ENCODE peak calls at places on chromosomes 11 and 22, in four cellular contexts. A, S, U and Z are unnamed samples.

GRCh38 chr11:21723681-21724080 is 469.2 kb upstream of the ANO5 start:
- DNase-seq in A (no peak), S (no peak), U (peak; percentile 4), Z (no peak)

GRCh38 chr11:94649254-94649653 is 82.1 kb downstream of the PIWIL4 start:
- DNase-seq in A (no peak), S (no peak), U (peak; percentile 71), Z (no peak)

GRCh38 chr11:123137496-123138270 is 57.4 kb downstream of the CLMP start:
- DNase-seq in A (peak; percentile 60), S (peak; percentile 34), U (peak; percentile 85), Z (no peak)

GRCh38 chr11:12019337-12019736 is 10.9 kb upstream of the DKK3 start:
- DNase-seq in A (no peak), S (no peak), U (no peak), Z (no peak)

GRCh38 chr11:120509346-120510053 is 2.0 kb upstream of the GRIK4 start:
- DNase-seq in A (no peak), S (no peak), U (no peak), Z (no peak)

GRCh38 chr11:105618343-105618955 is 8.6 kb downstream of the GRIA4 start:
- DNase-seq in A (no peak), S (no peak), U (no peak), Z (no peak)

GRCh38 chr11:47997063-47998053 is 17.0 kb downstream of the PTPRJ start:
- DNase-seq in A (no peak), S (no peak), U (no peak), Z (no peak)

GRCh38 chr11:58318532-58318931 is 40.3 kb downstream of the OR5B17 start:
- DNase-seq in A (no peak), S (no peak), U (no peak), Z (no peak)

GRCh38 chr11:115303929-115304328 is 200.3 kb downstream of the CADM1 start:
- DNase-seq in A (no peak), S (no peak), U (no peak), Z (no peak)

GRCh38 chr11:30545507-30545906 is 40.6 kb downstream of the MPPED2 start:
- DNase-seq in A (no peak), S (no peak), U (no peak), Z (no peak)

GRCh38 chr22:20043057-20043996 is 22.4 kb downstream of the TANGO2 start:
- DNase-seq in A (no peak), S (no peak), U (no peak), Z (no peak)

GRCh38 chr11:101446238-101446637 is 137.6 kb downstream of the TRPC6 start:
- DNase-seq in A (no peak), S (no peak), U (no peak), Z (no peak)

GRCh38 chr11:86940122-86940777 is 14.9 kb downstream of the FZD4 start:
- DNase-seq in A (no peak), S (no peak), U (no peak), Z (peak; percentile 52)

GRCh38 chr22:28142361-28142801 is 223.3 kb upstream of the PITPNB start:
- DNase-seq in A (no peak), S (no peak), U (no peak), Z (no peak)

GRCh38 chr22:38906024-38906423 is 34.0 kb upstream of the CBX6 start:
- DNase-seq in A (no peak), S (no peak), U (no peak), Z (no peak)

GRCh38 chr11:61598886-61599868 is 18.3 kb upstream of the SYT7 start:
- DNase-seq in A (no peak), S (no peak), U (peak; percentile 55), Z (no peak)

DNA sequence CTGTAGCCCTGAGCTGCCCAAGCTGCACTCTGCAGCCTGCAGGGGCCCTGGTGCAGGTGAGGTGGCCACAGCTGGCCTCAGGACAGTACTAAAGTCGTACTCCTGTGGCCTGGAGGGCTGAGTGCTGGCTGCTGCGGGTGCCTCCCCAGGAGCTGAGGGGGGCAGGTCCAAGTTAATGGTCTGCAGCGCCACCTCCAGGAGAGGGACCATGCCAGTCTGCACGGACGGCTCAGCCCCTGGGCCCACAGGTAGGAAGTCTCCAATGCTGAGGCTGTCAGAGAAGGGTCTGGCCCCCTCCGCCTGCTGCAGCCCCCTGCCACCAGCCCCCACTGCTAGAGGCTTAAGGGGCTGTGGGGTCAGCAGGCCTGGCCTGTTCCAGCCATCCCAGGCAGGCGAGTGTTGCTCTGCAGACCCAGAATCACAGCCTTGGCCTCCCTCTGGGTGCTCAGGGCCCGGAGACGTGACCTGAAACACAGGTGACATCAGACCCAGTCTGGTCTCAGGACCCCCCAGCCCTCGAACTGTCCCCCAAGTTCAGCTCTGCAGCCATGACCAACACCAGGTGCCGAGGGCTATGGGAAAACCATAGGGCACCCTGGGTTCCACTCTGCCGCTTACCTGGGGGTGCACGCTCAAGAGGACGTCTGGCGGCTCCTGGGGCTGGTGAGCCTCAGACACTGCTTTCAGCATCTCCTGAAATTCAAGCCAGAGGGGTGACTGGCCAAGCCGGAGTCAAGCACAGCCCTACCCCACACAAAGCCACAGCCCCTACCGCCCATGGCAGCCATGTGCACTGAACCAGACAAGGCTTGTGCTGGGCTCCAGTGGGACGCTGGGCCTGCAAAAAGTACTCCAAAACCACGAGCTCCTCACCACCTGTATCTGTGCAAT is 20.8 kb downstream of the SELENOO start:
- DNase-seq in A (no peak), S (no peak), U (no peak), Z (no peak)
- TF ChIP-seq GABPA in A (no peak), S (no peak), U (no peak), Z (no peak)

DNA sequence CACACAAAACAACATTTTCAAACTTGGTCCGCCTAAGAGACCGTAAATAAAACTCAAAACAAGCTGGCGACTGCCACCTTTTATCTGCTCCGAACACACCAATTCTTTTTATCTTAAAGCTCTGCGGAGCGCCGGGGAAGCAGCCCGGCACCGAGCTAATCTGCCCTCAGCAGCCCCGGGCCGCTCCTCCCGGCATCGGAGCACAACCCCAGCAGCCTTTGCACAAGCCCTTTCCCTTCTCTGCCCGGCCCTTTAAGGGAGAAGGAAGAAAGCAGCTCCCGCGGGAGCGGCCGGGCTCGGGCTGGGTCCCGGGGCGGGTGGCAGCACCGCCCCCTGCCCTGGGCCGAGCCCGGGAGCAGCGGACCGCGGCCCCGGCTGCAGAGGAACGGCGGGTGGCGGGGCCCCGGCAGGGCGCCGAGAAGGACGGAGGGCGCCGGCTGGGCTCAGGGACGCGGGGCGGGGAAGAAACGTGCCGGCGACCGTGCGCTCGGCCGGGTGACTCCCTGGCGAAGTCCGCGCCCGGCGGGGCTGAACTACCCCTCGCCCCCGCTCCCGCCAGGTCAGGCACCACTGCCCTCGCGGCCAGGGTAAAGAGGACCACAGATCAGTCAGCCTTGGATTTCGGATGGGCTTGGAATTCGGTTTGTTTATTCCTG is 133.5 kb upstream of the C11orf58 start:
- DNase-seq in A (peak; percentile 21), S (no peak), U (peak; percentile 84), Z (peak; percentile 92)
- TF ChIP-seq GABPA in A (no peak), S (no peak), U (no peak), Z (peak; percentile 17)

GRCh38 chr11:114135737-114136151 is 76.2 kb downstream of the ZBTB16 start:
- DNase-seq in A (peak; percentile 84), S (peak; percentile 21), U (no peak), Z (peak; percentile 31)
- TF ChIP-seq GABPA in A (no peak), S (no peak), U (no peak), Z (peak; percentile 39)

DNA sequence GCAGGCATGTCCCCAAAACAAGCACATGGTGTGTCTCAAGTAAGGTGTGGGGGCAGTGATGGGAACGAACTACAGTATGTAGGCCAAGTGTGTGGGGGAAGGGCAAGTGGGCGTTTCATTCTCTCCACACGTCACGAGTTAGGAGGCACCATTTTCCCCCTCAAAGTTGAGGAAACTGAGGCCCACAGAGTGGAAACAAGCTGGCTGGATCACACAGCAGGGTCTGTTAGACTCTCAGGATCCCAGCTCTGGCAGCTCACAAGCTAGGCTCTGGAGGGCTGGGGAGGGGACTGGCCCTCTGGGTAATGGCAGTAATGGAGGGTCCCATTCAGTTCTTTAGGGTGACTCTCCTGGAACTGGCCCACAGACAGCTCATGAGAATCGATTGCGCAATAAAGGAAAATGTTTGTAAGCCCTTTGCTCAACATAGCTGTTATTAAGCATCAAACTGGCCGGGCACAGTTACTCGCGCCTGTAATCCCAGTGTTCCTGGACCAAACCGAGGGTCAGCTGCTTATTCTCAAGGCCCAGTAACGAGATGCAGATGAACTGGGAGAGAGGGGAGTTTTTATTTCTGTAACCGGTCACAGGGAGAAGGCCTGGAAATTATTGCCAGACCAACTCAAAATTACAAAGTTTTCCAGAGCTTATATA is 24.1 kb upstream of the TUB start:
- DNase-seq in A (no peak), S (no peak), U (no peak), Z (no peak)
- TF ChIP-seq GABPA in A (no peak), S (no peak), U (no peak), Z (no peak)

GRCh38 chr22:30767656-30768055 is 73.0 kb downstream of the OSBP2 start:
- DNase-seq in A (no peak), S (no peak), U (no peak), Z (no peak)

GRCh38 chr22:30763815-30764686 is 69.4 kb downstream of the OSBP2 start:
- DNase-seq in A (peak; percentile 49), S (peak; percentile 21), U (peak; percentile 72), Z (peak; percentile 57)
- TF ChIP-seq GABPA in A (no peak), S (no peak), U (no peak), Z (no peak)

GRCh38 chr11:20327377-20327776 is 36.1 kb upstream of the HTATIP2 start:
- DNase-seq in A (no peak), S (no peak), U (peak; percentile 60), Z (no peak)
- TF ChIP-seq GABPA in A (no peak), S (no peak), U (no peak), Z (no peak)

GRCh38 chr22:46574993-46575914 is 37.8 kb upstream of the CELSR1 start:
- DNase-seq in A (no peak), S (no peak), U (peak; percentile 85), Z (no peak)
- TF ChIP-seq GABPA in A (no peak), S (no peak), U (no peak), Z (no peak)